ENCODE peak calls at places on chromosomes 6 and 20, in five cellular contexts. R is transverse colon; C is OCI-LY7; K is Peyer's patch; V is CD8-positive, alpha-beta memory T cell. U is an unnamed sample.

GRCh38 chr6:132404736-132405135 is 3.5 kb upstream of the MOXD1 start:
- DNase-seq in V (no peak), R (no peak), K (no peak), C (no peak), U (no peak)

GRCh38 chr6:129099696-129100095 is 216.8 kb downstream of the LAMA2 start:
- DNase-seq in K (no peak), C (no peak), V (no peak), R (no peak), U (no peak)

GRCh38 chr20:59706106-59706693 is 101.9 kb downstream of the PHACTR3 start:
- DNase-seq in V (no peak), K (no peak), R (no peak), C (no peak), U (no peak)

GRCh38 chr6:169252805-169253189 is 849 bp downstream of the THBS2 start:
- DNase-seq in C (no peak), K (no peak), V (no peak), R (no peak), U (no peak)

GRCh38 chr6:163711615-163712568 is 297.4 kb downstream of the QKI start:
- DNase-seq in C (peak; percentile 84), V (no peak), R (peak; percentile 64), K (peak; percentile 78), U (no peak)

GRCh38 chr20:4766631-4767030 is 44.9 kb downstream of the PRND start:
- DNase-seq in K (peak; percentile 49), C (no peak), R (no peak), V (no peak), U (no peak)

GRCh38 chr6:146914563-146915483 is 289.4 kb upstream of the STXBP5 start:
- DNase-seq in V (no peak), R (no peak), C (no peak), K (no peak), U (peak; percentile 90)

GRCh38 chr6:61901748-61902147 is 384.3 kb downstream of the KHDRBS2 start:
- DNase-seq in R (no peak), K (no peak), C (no peak), V (no peak), U (no peak)

GRCh38 chr20:50690979-50691584 is at the start of gene RIPOR3:
- DNase-seq in V (no peak), R (no peak), C (no peak), K (no peak), U (no peak)

GRCh38 chr6:138339024-138339423 is 38.7 kb upstream of the SMIM28 start:
- DNase-seq in V (no peak), K (no peak), C (no peak), R (no peak), U (no peak)
- H3K9me3 ChIP-seq in V (no peaks in the 10 kb centered on the region), K (no peaks in the 10 kb centered on the region), C (no peaks in the 10 kb centered on the region), R (no peaks in the 10 kb centered on the region), U (no peaks in the 10 kb centered on the region)

DNA sequence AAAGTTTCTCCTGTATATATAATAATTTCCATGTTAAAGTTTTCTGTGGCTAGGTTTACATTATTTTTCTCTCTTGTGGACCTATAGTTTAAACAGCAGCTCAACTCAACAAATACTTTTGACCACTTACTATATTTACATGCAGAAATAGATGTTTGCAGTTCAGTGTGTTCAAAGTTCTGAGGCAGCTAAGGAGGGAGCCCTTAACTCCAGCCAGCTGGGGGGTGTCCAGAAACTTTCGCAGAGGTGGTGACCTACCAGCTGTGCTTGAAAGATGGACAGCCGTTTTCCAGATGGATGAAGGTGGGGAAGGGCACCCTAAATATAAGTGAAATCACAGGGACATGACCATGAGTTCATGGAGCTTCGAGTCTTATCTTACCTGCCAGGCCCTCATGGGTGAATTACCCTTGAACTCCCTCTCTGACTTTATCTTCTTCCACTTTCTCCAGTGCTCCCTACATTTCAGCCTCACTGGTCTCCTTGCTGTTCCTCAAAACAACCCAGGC is 33.4 kb downstream of the DHX35 start:
- DNase-seq in K (no peak), R (no peak), V (no peak), C (no peak), U (no peak)
- H3K9me3 ChIP-seq in K (no peaks in the 10 kb centered on the region), R (no peaks in the 10 kb centered on the region), V (no peaks in the 10 kb centered on the region), C (no peaks in the 10 kb centered on the region), U (no peaks in the 10 kb centered on the region)

GRCh38 chr6:155614606-155615005 is 159.0 kb upstream of the NOX3 start:
- DNase-seq in V (no peak), C (no peak), K (no peak), R (no peak), U (no peak)
- H3K9me3 ChIP-seq in V (no peaks in the 10 kb centered on the region), C (peaks cover 18% of the 10 kb centered on the region), K (no peaks in the 10 kb centered on the region), R (peaks cover 22% of the 10 kb centered on the region), U (no peaks in the 10 kb centered on the region)

GRCh38 chr6:34341481-34341971 is 50.9 kb downstream of the NUDT3 start:
- DNase-seq in V (no peak), R (no peak), C (no peak), K (no peak), U (peak; percentile 54)

GRCh38 chr6:34339971-34340370 is 52.5 kb downstream of the NUDT3 start:
- DNase-seq in C (no peak), V (no peak), K (no peak), R (no peak), U (no peak)

GRCh38 chr6:34342247-34342646 is 50.2 kb downstream of the NUDT3 start:
- DNase-seq in C (no peak), V (no peak), R (no peak), K (no peak), U (no peak)

GRCh38 chr6:34340394-34340793 is 52.1 kb downstream of the NUDT3 start:
- DNase-seq in V (no peak), R (no peak), K (no peak), C (no peak), U (no peak)

DNA sequence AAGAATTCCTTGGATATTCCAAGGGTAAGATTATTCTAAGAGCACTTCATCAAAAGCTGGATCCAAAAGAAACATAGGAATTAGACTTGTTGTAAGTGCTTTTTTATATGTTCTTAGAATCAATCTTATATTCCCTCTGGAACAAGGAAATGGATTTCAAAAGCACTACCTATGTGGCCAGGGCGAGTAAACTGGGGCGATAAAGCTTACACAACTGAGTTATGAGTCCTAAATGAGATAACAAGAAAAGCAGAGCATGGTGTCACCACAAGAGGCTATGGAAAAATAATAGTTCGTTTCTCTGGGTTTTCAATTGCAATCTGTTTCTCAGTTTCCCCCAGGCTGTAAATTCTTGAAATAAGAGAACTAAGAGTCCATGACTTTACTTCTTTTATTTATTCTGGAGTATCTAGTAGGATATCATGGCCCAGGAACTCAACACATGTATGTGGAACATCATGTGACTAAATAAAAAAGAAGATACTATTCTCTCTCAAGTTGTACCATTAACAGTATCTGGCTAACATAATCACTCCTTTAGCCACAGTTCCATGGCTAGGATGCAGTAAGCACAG is 51.5 kb downstream of the NUDT3 start:
- DNase-seq in V (no peak), K (no peak), R (no peak), C (no peak), U (no peak)
- H3K9me3 ChIP-seq in V (no peaks in the 10 kb centered on the region), K (no peaks in the 10 kb centered on the region), R (no peaks in the 10 kb centered on the region), C (no peaks in the 10 kb centered on the region), U (no peaks in the 10 kb centered on the region)

GRCh38 chr6:360791-361373 is 30.7 kb upstream of the IRF4 start:
- DNase-seq in K (no peak), C (peak; percentile 77), R (no peak), V (no peak), U (no peak)

GRCh38 chr6:358432-358831 is 33.1 kb upstream of the IRF4 start:
- DNase-seq in K (peak; percentile 52), R (no peak), V (no peak), C (no peak), U (no peak)

GRCh38 chr6:357791-358341 is 33.7 kb upstream of the IRF4 start:
- DNase-seq in C (no peak), K (no peak), R (no peak), V (no peak), U (no peak)

GRCh38 chr6:358847-359246 is 32.7 kb upstream of the IRF4 start:
- DNase-seq in K (no peak), R (no peak), V (no peak), C (no peak), U (no peak)

GRCh38 chr6:359261-360035 is 32.1 kb upstream of the IRF4 start:
- DNase-seq in K (no peak), R (no peak), C (no peak), V (no peak), U (no peak)
- H3K9me3 ChIP-seq in K (no peaks in the 10 kb centered on the region), R (no peaks in the 10 kb centered on the region), C (no peaks in the 10 kb centered on the region), V (no peaks in the 10 kb centered on the region), U (peaks cover 39% of the 10 kb centered on the region)

GRCh38 chr6:158419339-158419909 is 107.2 kb downstream of the TULP4 start:
- DNase-seq in V (no peak), R (no peak), K (no peak), C (no peak), U (no peak)
- H3K9me3 ChIP-seq in V (no peaks in the 10 kb centered on the region), R (no peaks in the 10 kb centered on the region), K (no peaks in the 10 kb centered on the region), C (peaks cover 12% of the 10 kb centered on the region), U (no peaks in the 10 kb centered on the region)

GRCh38 chr20:7291946-7292345 is 524.5 kb downstream of the BMP2 start:
- DNase-seq in C (no peak), V (no peak), R (no peak), K (no peak), U (no peak)

GRCh38 chr20:7291319-7291943 is 523.9 kb downstream of the BMP2 start:
- DNase-seq in R (no peak), V (no peak), K (no peak), C (no peak), U (no peak)

DNA sequence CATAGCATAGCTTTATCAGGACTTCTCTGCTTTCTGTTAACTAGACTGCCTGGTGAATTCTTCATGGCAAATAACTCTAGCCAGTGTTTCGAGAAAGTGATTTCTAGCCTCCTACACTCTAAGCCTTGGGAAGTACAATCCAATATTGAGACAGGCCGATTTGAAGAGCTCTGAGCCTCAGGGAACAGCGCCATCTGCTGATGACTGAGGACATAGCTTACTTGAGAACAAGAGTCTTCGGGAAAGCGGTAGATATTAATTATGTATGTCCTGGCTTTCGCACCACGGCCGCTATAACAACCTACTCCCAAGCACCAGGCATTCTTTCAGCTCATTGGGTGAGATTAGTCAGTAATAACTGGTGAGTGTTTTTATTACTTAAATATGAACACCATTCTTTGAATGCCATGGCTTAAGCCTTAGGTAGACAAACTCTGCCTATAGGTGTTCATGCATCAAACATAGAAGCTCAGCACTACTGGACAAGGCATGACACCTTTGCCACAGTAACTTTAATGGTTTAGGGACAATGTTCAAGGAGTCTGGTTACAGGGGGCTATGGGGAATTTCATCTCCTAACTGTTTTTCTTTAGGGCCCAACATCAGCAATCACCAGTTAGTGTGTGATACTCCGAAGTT is 518.6 kb downstream of the BMP2 start:
- DNase-seq in V (no peak), C (peak; percentile 66), R (peak; percentile 67), K (no peak), U (peak; percentile 71)
- H3K9me3 ChIP-seq in V (no peaks in the 10 kb centered on the region), C (no peaks in the 10 kb centered on the region), R (no peaks in the 10 kb centered on the region), K (no peaks in the 10 kb centered on the region), U (no peaks in the 10 kb centered on the region)

U was measured in mammary epithelial cell.